ENCODE peak calls at places on chromosomes 2 and 18, in ten cellular contexts. One of them, this sample, is unnamed.

GRCh38 chr2:98465456-98466201 is 21.0 kb downstream of the INPP4A start:
- DNase-seq in IMR-90: peak
- DNase-seq in suprapubic skin: no peak
- DNase-seq in tibial nerve: no peak
- DNase-seq in NB4: peak
- DNase-seq in adrenal gland: peak
- DNase-seq in stomach: peak
- DNase-seq in Peyer's patch: peak
- DNase-seq in heart left ventricle: peak
- DNase-seq in A549: no peak
- DNase-seq in this sample: peak

GRCh38 chr2:133885847-133886246 is 317.6 kb upstream of the NCKAP5 start:
- DNase-seq in adrenal gland: no peak
- DNase-seq in stomach: peak
- DNase-seq in NB4: no peak
- DNase-seq in suprapubic skin: no peak
- DNase-seq in Peyer's patch: no peak
- DNase-seq in A549: no peak
- DNase-seq in heart left ventricle: no peak
- DNase-seq in tibial nerve: no peak
- DNase-seq in IMR-90: peak
- DNase-seq in this sample: no peak

GRCh38 chr18:74633652-74634352 is 36.1 kb downstream of the ZNF407 start:
- DNase-seq in NB4: no peak
- DNase-seq in suprapubic skin: no peak
- DNase-seq in adrenal gland: no peak
- DNase-seq in IMR-90: peak
- DNase-seq in stomach: no peak
- DNase-seq in tibial nerve: no peak
- DNase-seq in heart left ventricle: no peak
- DNase-seq in Peyer's patch: no peak
- DNase-seq in A549: no peak
- DNase-seq in this sample: no peak

GRCh38 chr18:48680339-48680738 is 141.5 kb downstream of the CTIF start:
- DNase-seq in IMR-90: no peak
- DNase-seq in heart left ventricle: no peak
- DNase-seq in suprapubic skin: no peak
- DNase-seq in Peyer's patch: no peak
- DNase-seq in stomach: no peak
- DNase-seq in tibial nerve: no peak
- DNase-seq in NB4: no peak
- DNase-seq in A549: no peak
- DNase-seq in adrenal gland: peak
- DNase-seq in this sample: no peak

GRCh38 chr2:161414385-161415040 is 1.6 kb upstream of the TBR1 start:
- DNase-seq in tibial nerve: no peak
- DNase-seq in suprapubic skin: no peak
- DNase-seq in Peyer's patch: no peak
- DNase-seq in IMR-90: peak
- DNase-seq in stomach: no peak
- DNase-seq in A549: peak
- DNase-seq in adrenal gland: no peak
- DNase-seq in heart left ventricle: peak
- DNase-seq in NB4: peak
- DNase-seq in this sample: peak

GRCh38 chr2:230007931-230008707 is 60.6 kb downstream of the SLC16A14 start:
- DNase-seq in adrenal gland: peak
- DNase-seq in A549: peak
- DNase-seq in suprapubic skin: peak
- DNase-seq in tibial nerve: peak
- DNase-seq in stomach: peak
- DNase-seq in NB4: peak
- DNase-seq in Peyer's patch: peak
- DNase-seq in IMR-90: peak
- DNase-seq in heart left ventricle: peak
- DNase-seq in this sample: peak

GRCh38 chr2:196990092-196990491 is 63.6 kb upstream of the PGAP1 start:
- DNase-seq in tibial nerve: no peak
- DNase-seq in stomach: no peak
- DNase-seq in adrenal gland: no peak
- DNase-seq in IMR-90: no peak
- DNase-seq in heart left ventricle: no peak
- DNase-seq in NB4: peak
- DNase-seq in Peyer's patch: no peak
- DNase-seq in A549: no peak
- DNase-seq in suprapubic skin: no peak
- DNase-seq in this sample: no peak

GRCh38 chr18:8801263-8801901 is 96.0 kb downstream of the MTCL1 start:
- DNase-seq in adrenal gland: no peak
- DNase-seq in IMR-90: peak
- DNase-seq in stomach: no peak
- DNase-seq in tibial nerve: no peak
- DNase-seq in NB4: no peak
- DNase-seq in A549: peak
- DNase-seq in heart left ventricle: no peak
- DNase-seq in suprapubic skin: no peak
- DNase-seq in Peyer's patch: no peak
- DNase-seq in this sample: no peak

GRCh38 chr2:231199219-231199618 is 788 bp downstream of the ARMC9 start:
- DNase-seq in stomach: no peak
- DNase-seq in tibial nerve: no peak
- DNase-seq in Peyer's patch: no peak
- DNase-seq in NB4: no peak
- DNase-seq in adrenal gland: peak
- DNase-seq in IMR-90: peak
- DNase-seq in heart left ventricle: no peak
- DNase-seq in A549: no peak
- DNase-seq in suprapubic skin: peak
- DNase-seq in this sample: no peak

GRCh38 chr18:9191658-9192256 is 55.2 kb downstream of the ANKRD12 start:
- DNase-seq in stomach: no peak
- DNase-seq in A549: no peak
- DNase-seq in suprapubic skin: no peak
- DNase-seq in IMR-90: no peak
- DNase-seq in heart left ventricle: no peak
- DNase-seq in tibial nerve: no peak
- DNase-seq in Peyer's patch: no peak
- DNase-seq in adrenal gland: no peak
- DNase-seq in NB4: no peak
- DNase-seq in this sample: no peak

GRCh38 chr2:144419218-144419617 is 100.7 kb downstream of the ZEB2 start:
- DNase-seq in Peyer's patch: no peak
- DNase-seq in A549: no peak
- DNase-seq in heart left ventricle: no peak
- DNase-seq in IMR-90: no peak
- DNase-seq in suprapubic skin: no peak
- DNase-seq in NB4: no peak
- DNase-seq in adrenal gland: no peak
- DNase-seq in stomach: no peak
- DNase-seq in tibial nerve: no peak
- DNase-seq in this sample: no peak

GRCh38 chr2:156437272-156437671 is 1.1 kb downstream of the GPD2 start:
- DNase-seq in suprapubic skin: peak
- DNase-seq in Peyer's patch: peak
- DNase-seq in IMR-90: peak
- DNase-seq in heart left ventricle: no peak
- DNase-seq in tibial nerve: peak
- DNase-seq in NB4: peak
- DNase-seq in adrenal gland: no peak
- DNase-seq in A549: peak
- DNase-seq in stomach: peak
- DNase-seq in this sample: peak

GRCh38 chr2:156434461-156435291 is 1.5 kb upstream of the GPD2 start:
- DNase-seq in NB4: no peak
- DNase-seq in stomach: no peak
- DNase-seq in adrenal gland: no peak
- DNase-seq in IMR-90: peak
- DNase-seq in suprapubic skin: no peak
- DNase-seq in A549: peak
- DNase-seq in tibial nerve: no peak
- DNase-seq in Peyer's patch: no peak
- DNase-seq in heart left ventricle: no peak
- DNase-seq in this sample: no peak

GRCh38 chr2:156435392-156435724 is 821 bp upstream of the GPD2 start:
- DNase-seq in stomach: no peak
- DNase-seq in tibial nerve: peak
- DNase-seq in heart left ventricle: no peak
- DNase-seq in NB4: no peak
- DNase-seq in A549: no peak
- DNase-seq in adrenal gland: no peak
- DNase-seq in suprapubic skin: no peak
- DNase-seq in IMR-90: no peak
- DNase-seq in Peyer's patch: no peak
- DNase-seq in this sample: no peak

GRCh38 chr2:156436477-156437085 is 402 bp downstream of the GPD2 start:
- DNase-seq in stomach: peak
- DNase-seq in NB4: peak
- DNase-seq in suprapubic skin: no peak
- DNase-seq in Peyer's patch: peak
- DNase-seq in heart left ventricle: no peak
- DNase-seq in IMR-90: peak
- DNase-seq in adrenal gland: no peak
- DNase-seq in tibial nerve: no peak
- DNase-seq in A549: peak
- DNase-seq in this sample: peak

GRCh38 chr2:156435725-156436476 is at the start of gene GPD2:
- DNase-seq in adrenal gland: peak
- DNase-seq in IMR-90: peak
- DNase-seq in tibial nerve: peak
- DNase-seq in NB4: peak
- DNase-seq in stomach: peak
- DNase-seq in Peyer's patch: peak
- DNase-seq in heart left ventricle: peak
- DNase-seq in A549: peak
- DNase-seq in suprapubic skin: peak
- DNase-seq in this sample: peak
- TF ChIP-seq POLR2A in adrenal gland: no peak
- TF ChIP-seq POLR2A in IMR-90: peak
- TF ChIP-seq POLR2A in tibial nerve: peak
- TF ChIP-seq POLR2A in NB4: no peak
- TF ChIP-seq POLR2A in stomach: no peak
- TF ChIP-seq POLR2A in Peyer's patch: peak
- TF ChIP-seq POLR2A in heart left ventricle: no peak
- TF ChIP-seq POLR2A in A549: peak
- TF ChIP-seq POLR2A in suprapubic skin: no peak
- TF ChIP-seq POLR2A in this sample: peak

GRCh38 chr2:118844261-118845004 is 3.0 kb downstream of the EN1 start:
- DNase-seq in heart left ventricle: no peak
- DNase-seq in tibial nerve: no peak
- DNase-seq in NB4: no peak
- DNase-seq in suprapubic skin: no peak
- DNase-seq in stomach: no peak
- DNase-seq in Peyer's patch: peak
- DNase-seq in A549: no peak
- DNase-seq in adrenal gland: peak
- DNase-seq in IMR-90: no peak
- DNase-seq in this sample: no peak

GRCh38 chr2:118841828-118842461 is 5.5 kb downstream of the EN1 start:
- DNase-seq in NB4: no peak
- DNase-seq in heart left ventricle: no peak
- DNase-seq in tibial nerve: no peak
- DNase-seq in Peyer's patch: peak
- DNase-seq in adrenal gland: no peak
- DNase-seq in A549: no peak
- DNase-seq in stomach: no peak
- DNase-seq in IMR-90: no peak
- DNase-seq in suprapubic skin: no peak
- DNase-seq in this sample: no peak

GRCh38 chr2:118843492-118844132 is 3.8 kb downstream of the EN1 start:
- DNase-seq in stomach: no peak
- DNase-seq in NB4: no peak
- DNase-seq in IMR-90: no peak
- DNase-seq in Peyer's patch: peak
- DNase-seq in tibial nerve: no peak
- DNase-seq in suprapubic skin: no peak
- DNase-seq in adrenal gland: peak
- DNase-seq in A549: no peak
- DNase-seq in heart left ventricle: no peak
- DNase-seq in this sample: no peak

GRCh38 chr2:118841450-118841827 is 6.0 kb downstream of the EN1 start:
- DNase-seq in tibial nerve: no peak
- DNase-seq in NB4: no peak
- DNase-seq in suprapubic skin: no peak
- DNase-seq in adrenal gland: no peak
- DNase-seq in A549: no peak
- DNase-seq in stomach: no peak
- DNase-seq in Peyer's patch: no peak
- DNase-seq in IMR-90: no peak
- DNase-seq in heart left ventricle: no peak
- DNase-seq in this sample: no peak

GRCh38 chr2:118842687-118843491 is 4.6 kb downstream of the EN1 start:
- DNase-seq in stomach: no peak
- DNase-seq in NB4: no peak
- DNase-seq in tibial nerve: no peak
- DNase-seq in A549: no peak
- DNase-seq in Peyer's patch: peak
- DNase-seq in suprapubic skin: no peak
- DNase-seq in heart left ventricle: no peak
- DNase-seq in IMR-90: no peak
- DNase-seq in adrenal gland: peak
- DNase-seq in this sample: no peak
- H3K4me3 ChIP-seq in stomach: peak
- H3K4me3 ChIP-seq in NB4: no peak
- H3K4me3 ChIP-seq in tibial nerve: peak
- H3K4me3 ChIP-seq in A549: no peak
- H3K4me3 ChIP-seq in Peyer's patch: no peak
- H3K4me3 ChIP-seq in suprapubic skin: peak
- H3K4me3 ChIP-seq in heart left ventricle: peak
- H3K4me3 ChIP-seq in IMR-90: no peak
- H3K4me3 ChIP-seq in adrenal gland: no peak
- H3K4me3 ChIP-seq in this sample: no peak

GRCh38 chr2:38742797-38743559 is 8.2 kb downstream of the SRSF7 start:
- DNase-seq in IMR-90: no peak
- DNase-seq in tibial nerve: no peak
- DNase-seq in Peyer's patch: no peak
- DNase-seq in suprapubic skin: no peak
- DNase-seq in adrenal gland: no peak
- DNase-seq in stomach: no peak
- DNase-seq in A549: no peak
- DNase-seq in NB4: peak
- DNase-seq in heart left ventricle: no peak
- DNase-seq in this sample: no peak
- TF ChIP-seq POLR2A in IMR-90: no peak
- TF ChIP-seq POLR2A in tibial nerve: no peak
- TF ChIP-seq POLR2A in Peyer's patch: no peak
- TF ChIP-seq POLR2A in suprapubic skin: no peak
- TF ChIP-seq POLR2A in adrenal gland: no peak
- TF ChIP-seq POLR2A in stomach: no peak
- TF ChIP-seq POLR2A in A549: no peak
- TF ChIP-seq POLR2A in NB4: no peak
- TF ChIP-seq POLR2A in heart left ventricle: no peak
- TF ChIP-seq POLR2A in this sample: no peak

DNA sequence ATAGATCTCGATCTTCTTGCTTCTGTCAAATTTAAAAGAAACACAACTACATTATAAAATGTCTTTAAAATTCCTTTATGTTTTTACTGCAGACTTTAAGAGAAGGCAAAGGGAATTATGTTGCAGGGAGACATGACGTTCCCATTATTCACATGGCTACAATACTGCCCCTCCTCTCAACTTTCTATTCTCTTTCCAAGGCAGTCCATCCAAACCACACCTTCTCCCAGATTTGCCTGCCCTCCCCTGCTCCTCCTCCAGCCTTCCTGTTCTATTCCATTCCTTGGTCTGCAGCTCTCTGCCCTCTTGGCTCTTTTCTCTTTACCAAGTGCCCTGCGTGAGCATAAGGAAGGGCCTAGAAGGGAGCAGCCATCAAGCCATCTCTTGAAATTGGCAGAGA is 61.3 kb downstream of the NABP1 start:
- DNase-seq in IMR-90: no peak
- DNase-seq in Peyer's patch: no peak
- DNase-seq in A549: no peak
- DNase-seq in suprapubic skin: no peak
- DNase-seq in heart left ventricle: no peak
- DNase-seq in adrenal gland: no peak
- DNase-seq in tibial nerve: no peak
- DNase-seq in stomach: no peak
- DNase-seq in NB4: no peak
- DNase-seq in this sample: no peak
- H3K4me3 ChIP-seq in IMR-90: no peak
- H3K4me3 ChIP-seq in Peyer's patch: no peak
- H3K4me3 ChIP-seq in A549: no peak
- H3K4me3 ChIP-seq in suprapubic skin: no peak
- H3K4me3 ChIP-seq in heart left ventricle: no peak
- H3K4me3 ChIP-seq in adrenal gland: no peak
- H3K4me3 ChIP-seq in tibial nerve: no peak
- H3K4me3 ChIP-seq in stomach: no peak
- H3K4me3 ChIP-seq in NB4: no peak
- H3K4me3 ChIP-seq in this sample: no peak